ENCODE peak calls at places on chromosomes 4 and X, in four cellular contexts. H is HCT116, Y is HepG2, Q is K562. P is an unnamed sample. For H3K4me1, the result is how much of the 10 kb centered on the place peaks cover.

GRCh38 chr4:13201241-13201640 is 282.9 kb downstream of the RAB28 start:
- DNase-seq in H (no peak), Q (no peak), Y (no peak), P (no peak)

GRCh38 chr4:76275486-76276126 is 24.1 kb downstream of the FAM47E start:
- DNase-seq in Q (no peak), H (no peak), Y (peak), P (no peak)

GRCh38 chr4:39330353-39330752 is 35.8 kb downstream of the RFC1 start:
- DNase-seq in Q (peak), Y (peak), H (no peak), P (no peak)

GRCh38 chrX:118652717-118653116 is 74.7 kb upstream of the IL13RA1 start:
- DNase-seq in Q (no peak), Y (no peak), H (no peak), P (no peak)

GRCh38 chrX:104254442-104255115 is at the start of gene ESX1:
- DNase-seq in Q (no peak), H (no peak), Y (no peak), P (peak)

GRCh38 chr4:69617083-69617694 is 22.3 kb downstream of the UGT2A2 start:
- DNase-seq in Q (no peak), H (peak), Y (peak), P (peak)

GRCh38 chr4:128716325-128716724 is 93.2 kb upstream of the JADE1 start:
- DNase-seq in Y (no peak), H (no peak), Q (no peak), P (no peak)

GRCh38 chrX:70433848-70434351 is 10.7 kb upstream of the DLG3 start:
- DNase-seq in Y (peak), H (peak), Q (peak), P (peak)

GRCh38 chr4:75490155-75490554 is 24.0 kb downstream of the RCHY1 start:
- DNase-seq in Q (no peak), Y (no peak), H (no peak), P (peak)

GRCh38 chr4:20543131-20543530 is 157.1 kb upstream of the PACRGL start:
- DNase-seq in H (no peak), Q (no peak), Y (no peak), P (no peak)

GRCh38 chr4:94127707-94128328 is 79.8 kb upstream of the SMARCAD1 start:
- DNase-seq in H (peak), Q (peak), Y (peak), P (peak)

GRCh38 chr4:16270654-16271328 is 44.5 kb upstream of the TAPT1 start:
- DNase-seq in H (no peak), Q (peak), Y (peak), P (peak)

GRCh38 chr4:52718123-52718522 is 33.1 kb downstream of the ERVMER34-1 start:
- DNase-seq in H (no peak), Y (no peak), Q (no peak), P (no peak)

DNA sequence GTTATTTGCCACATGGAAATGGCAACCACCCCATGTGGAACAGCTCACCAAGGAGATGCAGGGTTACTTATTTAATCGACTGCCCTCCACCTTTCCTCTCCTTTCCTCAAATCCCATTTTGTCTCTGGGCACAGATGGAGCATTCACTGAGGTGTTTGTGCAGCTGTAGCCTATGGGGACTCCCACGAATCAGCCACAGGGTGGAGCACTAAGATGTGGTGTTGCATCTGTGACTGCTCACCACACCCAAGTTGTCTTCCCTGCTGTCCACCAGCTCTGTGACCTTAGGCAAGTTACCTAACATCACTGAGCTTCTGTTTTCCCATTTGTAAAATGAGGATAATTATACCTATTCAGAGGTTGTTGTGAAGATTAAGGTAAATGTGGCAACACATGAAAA is 252.4 kb upstream of the CPEB2 start:
- DNase-seq in H (no peak), Y (no peak), Q (peak), P (peak)
- H3K4me1 ChIP-seq in H (under half), Y (under half), Q (under half), P (under half)

DNA sequence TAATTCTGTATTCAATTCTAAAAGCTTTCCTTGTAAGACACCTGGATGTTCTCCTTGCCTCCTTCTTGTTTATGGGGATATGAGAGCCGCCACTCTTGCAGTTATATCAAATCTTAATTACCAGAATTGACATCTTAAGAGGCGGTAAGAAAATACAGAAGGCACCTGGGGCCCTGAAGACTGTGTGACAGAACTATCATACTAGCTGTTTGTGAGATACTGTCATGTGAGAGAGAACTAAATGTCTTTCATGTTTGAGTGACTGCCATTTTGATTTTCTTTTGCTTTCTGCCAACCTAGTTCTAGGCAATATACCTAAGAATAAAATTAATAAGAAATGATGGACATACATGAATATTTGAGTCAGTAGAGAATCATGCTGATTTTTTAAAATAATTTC is 340.2 kb upstream of the SMIM31 start:
- DNase-seq in Y (no peak), Q (no peak), H (no peak), P (no peak)
- TF ChIP-seq REST in Y (no peak), Q (no peak), H (no peak), P (no peak)

GRCh38 chrX:13938766-13939530 is 90.7 kb downstream of the GEMIN8 start:
- DNase-seq in Q (no peak), Y (no peak), H (no peak), P (peak)
- TF ChIP-seq EZH2 in Q (no peak), Y (no peak), H (no peak), P (no peak)

DNA sequence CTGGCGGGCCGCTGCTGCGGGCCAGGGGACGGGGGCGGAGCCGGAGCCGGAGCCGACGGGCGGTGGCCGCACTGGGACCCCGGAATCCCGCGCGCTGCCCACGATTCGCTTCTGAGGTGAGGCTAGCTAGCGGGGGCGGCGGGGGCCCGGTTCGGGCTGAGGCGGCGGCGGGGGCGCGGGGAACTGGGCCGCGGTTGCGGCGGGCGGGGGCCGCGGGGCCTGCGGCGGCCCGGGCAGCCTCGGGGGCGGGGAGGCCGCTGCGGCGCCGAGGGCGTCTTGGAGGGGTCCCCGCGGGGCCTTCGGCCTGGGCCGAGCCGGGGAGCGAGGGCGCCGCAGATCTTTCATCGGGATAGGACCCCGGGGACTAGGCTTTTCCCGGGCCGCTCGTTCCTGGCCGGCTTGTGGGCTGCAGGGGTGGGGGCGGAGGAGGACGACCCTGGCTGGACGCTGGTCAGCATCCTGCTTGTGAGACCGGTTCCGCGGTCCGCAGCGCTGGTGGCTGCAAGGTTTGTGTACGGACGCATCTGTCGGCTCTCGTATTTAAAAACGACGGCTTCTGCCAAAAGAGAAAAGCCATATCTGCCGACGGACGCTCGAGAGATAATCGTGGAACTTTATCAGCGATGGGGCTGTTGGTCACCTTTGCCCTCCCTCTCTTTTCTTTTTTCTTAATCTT is 403 bp downstream of the ADD1 start:
- DNase-seq in Y (no peak), H (no peak), Q (peak), P (peak)
- H3K4me1 ChIP-seq in Y (half or more), H (under half), Q (under half), P (under half)

P was measured in GM23338.